ENCODE peak calls at places on chromosomes 12 and 14, in five cellular contexts. L is activated effector memory CD4-positive, alpha-beta T cell treated with anti-CD3 and anti-CD28 coated beads, Interleukin-2, amount 50 U/mL, for 16 hours; C is CD8-positive, alpha-beta memory T cell; Q is cardiac fibroblast; X is A549. W is an unnamed sample.

GRCh38 chr14:53054457-53054856 is 98.7 kb downstream of the DDHD1 start:
- DNase-seq in C (no peak), L (no peak), X (no peak), Q (peak), W (no peak)

GRCh38 chr12:93572712-93573551 is 457 bp downstream of the SOCS2 start:
- DNase-seq in C (peak), X (no peak), Q (peak), L (peak), W (no peak)

GRCh38 chr14:68195126-68195525 is 375.5 kb downstream of the RAD51B start:
- DNase-seq in C (no peak), X (peak), Q (no peak), L (no peak), W (no peak)

GRCh38 chr14:77142289-77142814 is 761 bp upstream of the ZDHHC22 start:
- DNase-seq in L (no peak), X (no peak), C (no peak), Q (no peak), W (no peak)

GRCh38 chr12:96248532-96248931 is 54.4 kb downstream of the ELK3 start:
- DNase-seq in Q (no peak), X (no peak), C (no peak), L (no peak), W (no peak)

GRCh38 chr14:103889313-103890051 is 38.8 kb upstream of the TDRD9 start:
- DNase-seq in X (no peak), L (no peak), Q (peak), C (no peak), W (no peak)

GRCh38 chr12:45473636-45474035 is 255.9 kb upstream of the ARID2 start:
- DNase-seq in C (no peak), X (no peak), L (no peak), Q (no peak), W (no peak)

GRCh38 chr12:62700091-62700490 is 233.5 kb downstream of the MON2 start:
- DNase-seq in C (no peak), Q (peak), L (no peak), X (no peak), W (no peak)

GRCh38 chr12:105574056-105574715 is 243.7 kb downstream of the C12orf75 start:
- DNase-seq in Q (no peak), X (no peak), C (no peak), L (no peak), W (no peak)

GRCh38 chr14:64126548-64126947 is 167.6 kb downstream of the ESR2 start:
- DNase-seq in L (no peak), X (no peak), Q (no peak), C (no peak), W (no peak)

GRCh38 chr12:45369065-45369464 is 153.2 kb downstream of the ANO6 start:
- DNase-seq in Q (peak), L (no peak), X (peak), C (no peak), W (no peak)

GRCh38 chr12:67663121-67663520 is 14.6 kb downstream of the DYRK2 start:
- DNase-seq in Q (peak), C (no peak), X (no peak), L (no peak), W (no peak)

GRCh38 chr14:76773188-76773885 is 12.1 kb downstream of the VASH1 start:
- DNase-seq in L (peak), X (peak), C (no peak), Q (peak), W (no peak)

GRCh38 chr12:79655036-79655435 is 35.7 kb downstream of the PAWR start:
- DNase-seq in C (no peak), L (no peak), Q (no peak), X (no peak), W (no peak)

GRCh38 chr14:39488600-39488999 is 56.4 kb upstream of the FBXO33 start:
- DNase-seq in Q (peak), C (no peak), L (no peak), X (no peak), W (no peak)

GRCh38 chr14:23056257-23056955 is 914 bp downstream of the CDH24 start:
- DNase-seq in Q (peak), C (peak), X (peak), L (peak), W (peak)

GRCh38 chr12:94435511-94435927 is 24.1 kb downstream of the CEP83 start:
- DNase-seq in C (no peak), Q (no peak), L (no peak), X (no peak), W (no peak)

GRCh38 chr12:98213556-98213955 is 301.8 kb upstream of the TMPO start:
- DNase-seq in X (no peak), C (no peak), L (no peak), Q (no peak), W (no peak)

GRCh38 chr12:53453953-53454640 is 2.2 kb downstream of the PCBP2 start:
- DNase-seq in X (no peak), C (no peak), L (no peak), Q (no peak), W (no peak)

GRCh38 chr12:103503546-103504480 is 8.0 kb upstream of the C12orf42 start:
- DNase-seq in X (peak), C (peak), L (peak), Q (no peak), W (peak)

GRCh38 chr12:118816296-118816695 is 165.0 kb upstream of the SRRM4 start:
- DNase-seq in L (no peak), Q (no peak), X (no peak), C (no peak), W (no peak)

GRCh38 chr12:6778212-6778570 is 5.9 kb downstream of the LAG3 start:
- DNase-seq in Q (peak), C (no peak), X (peak), L (no peak), W (no peak)

GRCh38 chr14:105145381-105146180 is 23.0 kb downstream of the JAG2 start:
- DNase-seq in L (peak), Q (no peak), C (peak), X (no peak), W (no peak)

GRCh38 chr12:5739862-5740370 is 205.1 kb downstream of the ANO2 start:
- DNase-seq in Q (no peak), C (no peak), X (no peak), L (no peak), W (no peak)

GRCh38 chr12:2372735-2373134 is 319.9 kb downstream of the CACNA1C start:
- DNase-seq in L (peak), X (no peak), C (no peak), Q (no peak), W (no peak)

GRCh38 chr14:84254205-84254788 is 1275.6 kb upstream of the FLRT2 start:
- DNase-seq in Q (peak), L (no peak), X (no peak), C (no peak), W (no peak)

GRCh38 chr14:28767239-28767850 is 758 bp downstream of the FOXG1 start:
- DNase-seq in C (no peak), Q (no peak), L (no peak), X (no peak), W (no peak)

GRCh38 chr12:113464852-113465719 is 6.6 kb downstream of the LHX5 start:
- DNase-seq in X (no peak), L (no peak), C (no peak), Q (no peak), W (no peak)

GRCh38 chr12:3071107-3071506 is 6.1 kb upstream of the TSPAN9 start:
- DNase-seq in C (no peak), L (no peak), Q (no peak), X (no peak), W (no peak)

GRCh38 chr12:53055471-53056266 is 5.8 kb downstream of the TNS2 start:
- DNase-seq in C (no peak), Q (no peak), L (peak), X (no peak), W (no peak)

GRCh38 chr14:34592623-34593022 is 37.3 kb downstream of the SNX6 start:
- DNase-seq in Q (no peak), X (no peak), L (peak), C (no peak), W (no peak)

W was measured in central memory CD4-positive, alpha-beta T cell.